ENCODE peak calls at places on chromosomes 13 and 19, in four cellular contexts. J is IMR-90, R is K562, Z is keratinocyte. E is an unnamed sample. For H3K9me1, the result is how much of the 10 kb centered on the place peaks cover.

GRCh38 chr19:5772416-5772815 is 12.1 kb downstream of the PRR22 start:
- DNase-seq in J (no peak), R (no peak), Z (no peak), E (no peak)

GRCh38 chr19:35885909-35886308 is 14.4 kb downstream of the NFKBID start:
- DNase-seq in J (no peak), R (no peak), Z (no peak), E (no peak)

GRCh38 chr13:96460571-96460970 is 370.7 kb downstream of the HS6ST3 start:
- DNase-seq in J (no peak), R (no peak), Z (no peak), E (no peak)

GRCh38 chr19:49430172-49430677 is 5.0 kb downstream of the GFY start:
- DNase-seq in J (no peak), R (peak), Z (no peak), E (no peak)

GRCh38 chr19:49359851-49360845 is 2.1 kb downstream of the TEAD2 start:
- DNase-seq in J (no peak), R (no peak), Z (no peak), E (no peak)

GRCh38 chr19:13835791-13836723 is 40.8 kb downstream of the ZSWIM4 start:
- DNase-seq in J (no peak), R (no peak), Z (no peak), E (no peak)

GRCh38 chr13:103187621-103188020 is 121.4 kb upstream of the SLC10A2 start:
- DNase-seq in J (no peak), R (no peak), Z (no peak), E (no peak)

GRCh38 chr13:110138009-110138699 is 168.8 kb downstream of the COL4A1 start:
- DNase-seq in J (peak), R (peak), Z (no peak), E (peak)

GRCh38 chr13:21071894-21072293 is 10.5 kb upstream of the LATS2 start:
- DNase-seq in J (no peak), R (no peak), Z (no peak), E (no peak)

GRCh38 chr19:37251308-37252229 is 33.6 kb downstream of the ZNF383 start:
- DNase-seq in J (peak), R (no peak), Z (peak), E (peak)

GRCh38 chr13:96052655-96053002 is 572 bp downstream of the UGGT2 start:
- DNase-seq in J (peak), R (peak), Z (peak), E (peak)

GRCh38 chr13:34044041-34044440 is 226.1 kb downstream of the RFC3 start:
- DNase-seq in J (no peak), R (no peak), Z (peak), E (no peak)

GRCh38 chr19:29809795-29810503 is 1.8 kb upstream of the CCNE1 start:
- DNase-seq in J (no peak), R (no peak), Z (no peak), E (no peak)

GRCh38 chr19:53381376-53381775 is 13.6 kb upstream of the ZNF765 start:
- DNase-seq in J (no peak), R (no peak), Z (no peak), E (no peak)
- H3K9me1 ChIP-seq in J (under half), R (under half), Z (under half), E (under half)

DNA sequence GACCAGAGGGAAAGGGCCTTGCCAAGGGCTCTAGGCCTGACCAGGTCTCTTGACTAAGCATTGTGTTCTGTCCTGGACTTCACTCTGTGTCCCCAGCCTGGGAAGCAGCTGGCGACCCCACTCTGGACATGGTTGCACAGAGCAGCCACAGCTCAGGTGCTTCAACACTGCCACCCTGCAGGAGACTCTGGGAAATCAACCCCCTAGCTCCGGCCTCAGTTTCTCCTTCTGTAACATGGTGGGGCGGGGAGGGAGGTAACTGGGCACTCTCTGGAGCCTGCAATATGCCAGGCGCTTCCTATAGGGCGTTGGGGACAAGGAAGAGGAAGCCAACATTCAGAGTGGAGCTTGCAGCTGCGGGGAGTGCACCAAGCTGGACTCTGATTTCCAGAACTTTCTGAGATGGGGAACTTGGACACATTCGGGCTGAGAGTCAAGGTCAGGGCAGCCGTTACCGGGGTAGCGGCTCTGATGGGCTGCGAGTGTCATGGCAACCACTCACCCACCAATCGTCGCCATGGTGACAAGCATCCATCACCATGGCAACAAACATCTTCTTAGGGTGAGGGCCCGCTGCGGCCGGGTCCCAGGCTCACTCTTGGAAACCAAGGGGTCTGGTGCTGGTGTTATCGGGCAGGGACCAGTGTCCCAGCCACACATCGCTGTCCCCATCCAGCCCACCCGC is 12.8 kb downstream of the F2RL3 start:
- DNase-seq in J (no peak), R (peak), Z (no peak), E (no peak)
- H3K9me1 ChIP-seq in J (under half), R (under half), Z (under half), E (under half)

GRCh38 chr13:36750461-36750860 is 68.6 kb upstream of the RFXAP start:
- DNase-seq in J (no peak), R (no peak), Z (no peak), E (no peak)
- H3K9me1 ChIP-seq in J (under half), R (under half), Z (under half), E (under half)

GRCh38 chr19:51102991-51103390 is 5.2 kb downstream of the CTU1 start:
- DNase-seq in J (no peak), R (no peak), Z (no peak), E (no peak)
- H3K9me1 ChIP-seq in J (under half), R (under half), Z (under half), E (under half)

DNA sequence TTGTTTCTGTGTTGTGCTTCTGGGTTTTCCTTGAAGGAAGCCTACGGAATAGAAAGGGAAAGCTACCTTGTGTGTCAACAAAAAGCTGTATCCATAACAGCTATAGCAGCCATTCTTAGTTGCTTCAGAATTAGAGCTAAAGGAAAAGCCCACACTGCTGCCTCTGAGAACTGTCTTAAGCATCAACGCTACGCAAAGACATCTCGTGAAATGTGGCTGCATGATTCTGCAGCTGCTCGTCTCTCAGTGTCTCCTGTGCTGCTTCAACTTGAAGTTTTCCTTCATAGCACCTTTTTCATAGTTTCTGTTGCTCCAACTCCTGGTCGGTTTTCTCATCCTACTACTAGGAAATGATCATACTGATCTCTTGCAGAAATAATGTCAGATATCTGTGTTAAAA is 140.9 kb upstream of the MAB21L1 start:
- DNase-seq in J (no peak), R (no peak), Z (no peak), E (no peak)
- H3K9me1 ChIP-seq in J (under half), R (under half), Z (under half), E (under half)

DNA sequence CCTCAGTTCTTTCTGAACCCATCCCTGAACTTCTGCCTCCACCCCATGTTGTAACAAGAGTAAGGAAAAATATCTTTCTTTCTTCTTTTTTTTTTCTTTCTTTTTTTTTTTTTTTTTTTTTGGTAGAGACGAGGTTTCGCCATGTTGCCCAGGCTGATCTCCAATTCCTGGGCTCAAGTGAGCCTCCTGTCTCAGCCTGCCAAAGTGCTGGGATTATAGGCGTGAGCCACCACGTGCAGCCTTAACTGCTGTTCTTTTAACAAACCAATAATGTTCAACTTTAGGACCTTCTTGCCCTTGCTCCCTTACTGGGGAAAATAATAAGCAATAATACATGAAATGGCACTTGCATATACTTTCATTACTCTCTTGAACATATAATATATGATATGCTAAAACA is 19.7 kb downstream of the GPR183 start:
- DNase-seq in J (no peak), R (no peak), Z (no peak), E (no peak)
- H3K9me1 ChIP-seq in J (under half), R (under half), Z (under half), E (under half)

E was measured in endothelial cell of umbilical vein.